ENCODE peak calls at places on chromosomes 4 and X, in seven cellular contexts. Z is stimulated activated CD8-positive, alpha-beta memory T cell treated with anti-CD3 and anti-CD28 coated beads, Interleukin-2, amount 100 ng/mL, for 48 hours; U is NCI-H1417; D is fibroblast of pulmonary artery; A is mesothelial cell of epicardium; B is cardiac fibroblast; J is SW480. E is an unnamed sample.
A peak's percentile ranks its signal among the peaks of the same experiment; 100 is the strongest.

GRCh38 chr4:76210502-76210901 is 3.1 kb downstream of the SCARB2 start:
- DNase-seq in Z (no peak), U (no peak), D (no peak), A (no peak), B (no peak), J (no peak), E (no peak)

GRCh38 chrX:118666521-118666920 is 60.9 kb upstream of the IL13RA1 start:
- DNase-seq in Z (no peak), U (no peak), D (peak; percentile 3), A (no peak), B (no peak), J (no peak), E (peak; percentile 34)

GRCh38 chrX:97490656-97491055 is 606.9 kb downstream of the RPA4 start:
- DNase-seq in Z (no peak), U (no peak), D (peak; percentile 1), A (no peak), B (peak; percentile 1), J (no peak), E (no peak)

GRCh38 chr4:138875886-138876608 is 139.5 kb upstream of the NOCT start:
- DNase-seq in Z (no peak), U (no peak), D (peak; percentile 87), A (no peak), B (peak; percentile 75), J (peak; percentile 33), E (peak; percentile 64)

GRCh38 chr4:69936566-69936965 is 5.7 kb downstream of the CSN1S1 start:
- DNase-seq in Z (no peak), U (no peak), D (peak; percentile 41), A (no peak), B (peak; percentile 11), J (no peak), E (peak; percentile 78)

GRCh38 chrX:100090931-100091330 is 319.1 kb downstream of the PCDH19 start:
- DNase-seq in Z (no peak), U (no peak), D (peak; percentile 30), A (no peak), B (no peak), J (peak; percentile 35), E (no peak)

GRCh38 chr4:24978291-24979072 is 52.3 kb downstream of the LGI2 start:
- DNase-seq in Z (no peak), U (no peak), D (no peak), A (no peak), B (no peak), J (no peak), E (no peak)

GRCh38 chr4:123606946-123607542 is 210.4 kb downstream of the SPRY1 start:
- DNase-seq in Z (no peak), U (no peak), D (no peak), A (no peak), B (no peak), J (no peak), E (no peak)

GRCh38 chr4:177051473-177052060 is 258.1 kb upstream of the NEIL3 start:
- DNase-seq in Z (no peak), U (peak; percentile 60), D (peak; percentile 48), A (no peak), B (peak; percentile 24), J (peak; percentile 7), E (peak; percentile 29)

GRCh38 chrX:148500428-148501120 is at the start of gene AFF2:
- DNase-seq in Z (peak; percentile 28), U (peak; percentile 29), D (peak; percentile 9), A (no peak), B (peak; percentile 21), J (peak; percentile 22), E (peak; percentile 1)